ENCODE peak calls at places on chromosomes 4 and X, in eight cellular contexts. N is ovary, P is tibial nerve, O is upper lobe of left lung, R is suprapubic skin, J is HepG2, C is SK-N-SH, D is transverse colon. G is an unnamed sample. For H3K36me3, the result is how much of the 10 kb centered on the place peaks cover.

GRCh38 chr4:181685461-181685860 is 557.7 kb upstream of the TENM3 start:
- DNase-seq in N (no peak), P (no peak), O (no peak), R (no peak), J (no peak), C (no peak), D (no peak), G (no peak)

GRCh38 chr4:99264927-99265326 is 25.9 kb downstream of the ADH1A start:
- DNase-seq in N (no peak), P (no peak), O (no peak), R (no peak), J (no peak), C (no peak), D (no peak), G (no peak)

GRCh38 chrX:115940888-115941332 is 229.6 kb upstream of the AGTR2 start:
- DNase-seq in N (peak), P (peak), O (peak), R (peak), J (peak), C (peak), D (peak), G (peak)

GRCh38 chrX:119147486-119147885 is 19.9 kb upstream of the KIAA1210 start:
- DNase-seq in N (no peak), P (no peak), O (no peak), R (no peak), J (peak), C (no peak), D (no peak), G (no peak)

GRCh38 chrX:18461431-18461830 is 36.0 kb downstream of the CDKL5 start:
- DNase-seq in N (no peak), P (no peak), O (no peak), R (no peak), J (no peak), C (no peak), D (no peak), G (no peak)

GRCh38 chr4:100421356-100421978 is 96.4 kb downstream of the EMCN start:
- DNase-seq in N (no peak), P (no peak), O (no peak), R (no peak), J (peak), C (peak), D (no peak), G (no peak)

GRCh38 chr4:13642163-13642562 is 14.6 kb upstream of the BOD1L1 start:
- DNase-seq in N (no peak), P (no peak), O (no peak), R (no peak), J (no peak), C (no peak), D (no peak), G (no peak)

GRCh38 chrX:41233988-41234387 is 100.0 kb upstream of the DDX3X start:
- DNase-seq in N (no peak), P (no peak), O (no peak), R (no peak), J (no peak), C (no peak), D (no peak), G (no peak)

GRCh38 chr4:94545296-94545695 is 93.6 kb downstream of the PDLIM5 start:
- DNase-seq in N (no peak), P (no peak), O (no peak), R (no peak), J (peak), C (no peak), D (no peak), G (no peak)

GRCh38 chrX:106177106-106177981 is 9.2 kb downstream of the PWWP3B start:
- DNase-seq in N (peak), P (peak), O (no peak), R (no peak), J (no peak), C (no peak), D (no peak), G (no peak)

GRCh38 chr4:100493756-100494155 is 24.1 kb downstream of the EMCN start:
- DNase-seq in N (no peak), P (no peak), O (no peak), R (no peak), J (no peak), C (no peak), D (no peak), G (no peak)

GRCh38 chr4:164959896-164960295 is 17.6 kb downstream of the TRIM61 start:
- DNase-seq in N (no peak), P (no peak), O (no peak), R (no peak), J (no peak), C (no peak), D (no peak), G (no peak)

GRCh38 chr4:105246712-105247111 is 100.0 kb downstream of the TET2 start:
- DNase-seq in N (no peak), P (no peak), O (no peak), R (no peak), J (no peak), C (no peak), D (no peak), G (no peak)

GRCh38 chrX:153944140-153944799 is at the start of gene RENBP:
- DNase-seq in N (no peak), P (peak), O (peak), R (no peak), J (no peak), C (peak), D (peak), G (no peak)

GRCh38 chrX:13664026-13664425 is 11.1 kb downstream of the TCEANC start:
- DNase-seq in N (no peak), P (no peak), O (no peak), R (no peak), J (no peak), C (no peak), D (no peak), G (no peak)

GRCh38 chrX:13667940-13668339 is 15.0 kb downstream of the TCEANC start:
- DNase-seq in N (no peak), P (no peak), O (no peak), R (no peak), J (no peak), C (no peak), D (no peak), G (no peak)

GRCh38 chrX:13670197-13670596 is 17.3 kb downstream of the TCEANC start:
- DNase-seq in N (no peak), P (no peak), O (no peak), R (no peak), J (no peak), C (no peak), D (no peak), G (no peak)

GRCh38 chrX:13669246-13669689 is 16.3 kb downstream of the TCEANC start:
- DNase-seq in N (peak), P (peak), O (peak), R (peak), J (peak), C (no peak), D (peak), G (peak)

DNA sequence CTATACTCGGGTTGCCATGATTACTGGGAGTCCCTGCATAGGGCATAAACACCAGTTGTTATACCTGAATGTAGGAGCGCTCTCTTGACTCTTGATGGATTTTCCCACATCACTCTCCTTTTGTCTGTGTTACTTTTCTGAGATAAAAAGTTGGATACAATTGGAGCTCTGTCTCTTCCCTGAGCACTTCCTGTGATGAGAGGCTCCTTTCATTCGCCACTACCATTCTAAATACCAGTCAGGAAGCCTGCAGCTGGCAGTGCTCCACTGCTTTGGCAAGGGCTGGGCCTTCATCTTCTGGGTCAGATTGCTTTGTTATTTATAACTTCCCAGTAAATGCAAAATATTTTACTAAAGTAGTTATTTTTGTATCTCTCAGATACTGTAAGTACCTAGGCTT is 13.9 kb downstream of the TCEANC start:
- DNase-seq in N (no peak), P (no peak), O (no peak), R (no peak), J (no peak), C (no peak), D (no peak), G (no peak)
- TF ChIP-seq EP300 in N (no peak), P (no peak), O (no peak), R (no peak), J (no peak), C (no peak), D (no peak), G (no peak)

GRCh38 chrX:1435241-1435900 is 17.3 kb downstream of the ASMTL start:
- DNase-seq in N (peak), P (no peak), O (no peak), R (peak), J (no peak), C (no peak), D (no peak), G (peak)

GRCh38 chrX:1430451-1430850 is 22.3 kb downstream of the ASMTL start:
- DNase-seq in N (peak), P (no peak), O (no peak), R (peak), J (no peak), C (no peak), D (no peak), G (no peak)

GRCh38 chrX:1434871-1435240 is 17.9 kb downstream of the ASMTL start:
- DNase-seq in N (no peak), P (no peak), O (no peak), R (peak), J (no peak), C (no peak), D (no peak), G (peak)

GRCh38 chrX:1433646-1434357 is 18.9 kb downstream of the ASMTL start:
- DNase-seq in N (no peak), P (no peak), O (no peak), R (no peak), J (no peak), C (no peak), D (no peak), G (no peak)
- H3K36me3 ChIP-seq in N (under half), P (half or more), O (under half), R (half or more), J (under half), C (under half), D (under half), G (under half)

GRCh38 chr4:184349283-184350039 is 124.9 kb downstream of the IRF2 start:
- DNase-seq in N (peak), P (no peak), O (no peak), R (no peak), J (no peak), C (no peak), D (peak), G (no peak)

GRCh38 chr4:184345573-184345922 is 127.9 kb upstream of the ENPP6 start:
- DNase-seq in N (no peak), P (no peak), O (peak), R (no peak), J (no peak), C (no peak), D (no peak), G (peak)

GRCh38 chr4:184344899-184345572 is 127.4 kb upstream of the ENPP6 start:
- DNase-seq in N (no peak), P (no peak), O (no peak), R (no peak), J (no peak), C (peak), D (no peak), G (no peak)

GRCh38 chr4:184348311-184349233 is 125.8 kb downstream of the IRF2 start:
- DNase-seq in N (peak), P (no peak), O (peak), R (no peak), J (peak), C (no peak), D (peak), G (no peak)

DNA sequence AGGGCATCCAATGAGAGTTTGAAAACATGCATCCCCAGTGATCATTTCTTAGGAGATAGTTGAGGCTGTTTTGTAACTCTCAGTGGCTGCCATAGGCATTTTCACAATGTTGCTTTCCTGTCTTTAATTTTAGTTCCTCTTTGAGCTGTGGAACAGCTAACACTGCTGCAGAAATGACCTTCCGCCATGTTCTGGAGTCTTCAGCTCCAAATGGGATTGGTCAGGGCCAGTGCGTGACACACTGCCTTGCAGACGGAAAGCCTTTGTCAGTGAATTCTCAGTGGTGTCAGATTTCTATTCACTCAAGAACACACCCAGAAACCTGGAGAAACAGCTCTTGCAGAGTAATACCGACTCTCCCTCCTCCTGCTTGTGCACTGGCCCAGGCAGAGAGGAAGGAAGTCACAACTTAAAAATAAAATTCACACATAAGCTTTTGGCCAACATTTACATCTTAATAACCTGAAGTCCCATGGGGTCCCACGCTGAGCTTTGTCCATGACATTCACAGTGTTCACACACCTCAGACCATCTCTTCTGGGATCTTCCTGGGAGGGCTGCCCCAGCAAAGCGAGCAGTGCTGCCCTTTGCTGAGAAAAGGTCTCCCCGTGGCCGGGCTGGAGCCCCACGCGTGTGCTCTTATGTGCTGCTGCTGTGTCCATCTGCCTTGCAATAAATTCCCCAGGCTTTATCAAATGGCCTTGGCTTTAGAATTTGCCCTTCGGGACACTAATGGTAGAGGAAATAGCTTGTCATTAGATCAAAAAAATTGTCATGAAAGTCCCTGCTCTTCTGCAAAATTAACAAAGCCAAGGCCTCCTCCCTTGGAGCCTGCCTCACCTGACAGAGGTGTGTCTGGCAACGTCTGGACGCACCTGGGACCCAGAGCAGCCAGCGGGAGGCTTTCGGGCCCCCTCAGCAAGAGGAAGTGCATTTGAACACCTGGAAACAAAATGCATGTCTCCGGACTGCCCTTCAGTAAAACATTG is 126.8 kb downstream of the IRF2 start:
- DNase-seq in N (no peak), P (no peak), O (peak), R (no peak), J (no peak), C (no peak), D (peak), G (peak)
- TF ChIP-seq EP300 in N (peak), P (peak), O (no peak), R (no peak), J (no peak), C (no peak), D (no peak), G (no peak)

GRCh38 chr4:145154573-145154972 is 25.8 kb downstream of the OTUD4 start:
- DNase-seq in N (no peak), P (no peak), O (no peak), R (no peak), J (peak), C (no peak), D (no peak), G (no peak)

GRCh38 chr4:145153181-145153903 is 27.0 kb downstream of the OTUD4 start:
- DNase-seq in N (no peak), P (no peak), O (no peak), R (no peak), J (no peak), C (no peak), D (no peak), G (no peak)

GRCh38 chr4:145153904-145154298 is 26.5 kb downstream of the OTUD4 start:
- DNase-seq in N (no peak), P (no peak), O (no peak), R (no peak), J (no peak), C (no peak), D (no peak), G (no peak)

GRCh38 chr4:145148980-145149379 is 31.4 kb downstream of the OTUD4 start:
- DNase-seq in N (no peak), P (no peak), O (no peak), R (no peak), J (no peak), C (no peak), D (no peak), G (no peak)
- H3K36me3 ChIP-seq in N (under half), P (half or more), O (half or more), R (half or more), J (half or more), C (half or more), D (half or more), G (under half)

GRCh38 chr4:127642169-127642568 is 9.4 kb downstream of the INTU start:
- DNase-seq in N (no peak), P (no peak), O (no peak), R (no peak), J (no peak), C (no peak), D (no peak), G (no peak)
- TF ChIP-seq EP300 in N (no peak), P (no peak), O (no peak), R (no peak), J (no peak), C (no peak), D (no peak), G (no peak)

GRCh38 chr4:53432528-53433424 is 55.3 kb downstream of the FIP1L1 start:
- DNase-seq in N (no peak), P (no peak), O (no peak), R (no peak), J (no peak), C (no peak), D (no peak), G (no peak)
- H3K36me3 ChIP-seq in N (under half), P (half or more), O (under half), R (half or more), J (under half), C (half or more), D (under half), G (half or more)

DNA sequence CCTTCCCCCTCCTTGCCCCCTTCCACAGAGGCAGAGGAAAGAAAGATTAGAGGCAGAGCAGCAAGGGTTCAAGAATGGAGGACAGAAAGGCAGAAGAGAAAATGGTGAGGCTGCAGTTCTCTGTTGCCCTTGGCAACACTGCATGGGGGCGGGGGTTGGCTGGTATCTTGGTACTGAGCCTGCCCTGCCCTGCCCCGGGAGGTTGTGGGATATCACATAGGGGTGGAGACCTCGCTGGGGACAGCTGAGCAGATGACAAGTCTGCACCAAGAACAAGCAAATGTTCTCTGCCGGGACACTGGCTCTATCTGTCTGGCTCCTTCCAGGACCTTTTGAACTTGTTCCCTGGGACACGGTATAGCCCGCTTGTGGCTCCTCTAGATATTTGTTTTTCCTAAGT is 39.8 kb downstream of the NHS start:
- DNase-seq in N (no peak), P (no peak), O (no peak), R (peak), J (no peak), C (no peak), D (peak), G (no peak)
- TF ChIP-seq EP300 in N (no peak), P (no peak), O (no peak), R (no peak), J (no peak), C (no peak), D (no peak), G (no peak)

DNA sequence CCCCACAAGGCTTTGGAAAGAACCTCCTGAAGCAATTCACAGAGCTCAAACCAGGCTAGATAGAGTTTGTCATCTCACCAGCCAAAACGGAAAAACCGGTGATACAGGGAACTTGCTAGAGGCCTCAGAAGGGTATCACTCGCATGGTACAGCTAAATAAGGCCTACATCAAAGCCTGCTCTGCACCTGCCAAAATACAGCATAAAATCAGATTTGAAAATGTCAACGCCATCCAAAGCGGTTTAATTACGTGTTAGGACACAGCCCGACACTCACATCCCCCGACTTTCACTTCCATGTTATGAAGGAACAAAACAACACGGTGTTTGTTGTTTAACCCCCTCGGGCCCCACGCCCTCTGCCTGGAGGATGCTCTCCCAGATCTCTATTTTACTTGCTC is 65.0 kb downstream of the MAPK10 start:
- DNase-seq in N (no peak), P (no peak), O (no peak), R (no peak), J (no peak), C (no peak), D (no peak), G (no peak)
- H3K36me3 ChIP-seq in N (under half), P (under half), O (under half), R (under half), J (under half), C (under half), D (under half), G (under half)

GRCh38 chr4:88033309-88033708 is 25.9 kb downstream of the PKD2 start:
- DNase-seq in N (no peak), P (no peak), O (no peak), R (no peak), J (peak), C (peak), D (peak), G (no peak)
- TF ChIP-seq EP300 in N (no peak), P (no peak), O (no peak), R (no peak), J (no peak), C (no peak), D (no peak), G (no peak)

GRCh38 chrX:147376601-147377387 is 534.9 kb upstream of the FMR1 start:
- DNase-seq in N (no peak), P (no peak), O (no peak), R (no peak), J (no peak), C (no peak), D (no peak), G (no peak)
- H3K36me3 ChIP-seq in N (under half), P (under half), O (under half), R (under half), J (under half), C (under half), D (under half), G (under half)